ENCODE peak calls at places on chromosome 9, in five cellular contexts. I, P, L, N and G are unnamed samples.

GRCh38 chr9:127808347-127809001 is 5.8 kb downstream of the FPGS start:
- DNase-seq in I (no peak), P (no peak), L (no peak), N (no peak), G (no peak)

GRCh38 chr9:14343236-14343947 is 29.5 kb upstream of the NFIB start:
- DNase-seq in I (no peak), P (no peak), L (no peak), N (no peak), G (no peak)

GRCh38 chr9:135101486-135101885 is 14.0 kb downstream of the OLFM1 start:
- DNase-seq in I (no peak), P (no peak), L (no peak), N (no peak), G (no peak)

GRCh38 chr9:84379740-84380139 is 39.2 kb upstream of the SLC28A3 start:
- DNase-seq in I (no peak), P (no peak), L (no peak), N (no peak), G (no peak)

GRCh38 chr9:85927077-85927476 is 13.9 kb upstream of the NAA35 start:
- DNase-seq in I (no peak), P (no peak), L (no peak), N (no peak), G (no peak)

GRCh38 chr9:95091574-95091970 is 225.9 kb downstream of the FANCC start:
- DNase-seq in I (peak), P (no peak), L (no peak), N (no peak), G (no peak)

GRCh38 chr9:126554292-126554691 is 59.4 kb upstream of the LMX1B start:
- DNase-seq in I (no peak), P (no peak), L (no peak), N (no peak), G (no peak)

GRCh38 chr9:97518909-97519307 is 17.4 kb downstream of the TMOD1 start:
- DNase-seq in I (peak), P (no peak), L (peak), N (no peak), G (no peak)

GRCh38 chr9:115849679-115850412 is 303.7 kb upstream of the PAPPA start:
- DNase-seq in I (no peak), P (no peak), L (no peak), N (no peak), G (no peak)

GRCh38 chr9:137286980-137287383 is 9.5 kb downstream of the TOR4A start:
- DNase-seq in I (peak), P (no peak), L (no peak), N (no peak), G (peak)

GRCh38 chr9:113176748-113177147 is 25.9 kb downstream of the SLC31A2 start:
- DNase-seq in I (no peak), P (no peak), L (no peak), N (no peak), G (no peak)

GRCh38 chr9:6024035-6024554 is 8.7 kb upstream of the RANBP6 start:
- DNase-seq in I (peak), P (no peak), L (no peak), N (no peak), G (peak)

GRCh38 chr9:137311171-137311970 is 9.3 kb upstream of the NRARP start:
- DNase-seq in I (peak), P (no peak), L (no peak), N (no peak), G (no peak)

GRCh38 chr9:125785187-125785840 is 38.1 kb downstream of the PBX3 start:
- DNase-seq in I (no peak), P (peak), L (no peak), N (no peak), G (no peak)

GRCh38 chr9:131837316-131837715 is 97.4 kb upstream of the RAPGEF1 start:
- DNase-seq in I (peak), P (no peak), L (no peak), N (no peak), G (no peak)

GRCh38 chr9:120985759-120986353 is 59.3 kb upstream of the TRAF1 start:
- DNase-seq in I (peak), P (no peak), L (no peak), N (no peak), G (peak)

GRCh38 chr9:899440-900184 is 58.1 kb downstream of the DMRT1 start:
- DNase-seq in I (no peak), P (no peak), L (no peak), N (no peak), G (peak)

GRCh38 chr9:81372628-81373191 is 316.6 kb downstream of the TLE1 start:
- DNase-seq in I (no peak), P (no peak), L (peak), N (no peak), G (no peak)

GRCh38 chr9:121916008-121916407 is 177.1 kb downstream of the TTLL11 start:
- DNase-seq in I (no peak), P (no peak), L (no peak), N (no peak), G (no peak)

GRCh38 chr9:135051316-135052038 is 36.0 kb upstream of the OLFM1 start:
- DNase-seq in I (no peak), P (no peak), L (no peak), N (no peak), G (no peak)

GRCh38 chr9:69204869-69205268 is 30.8 kb downstream of the TJP2 start:
- DNase-seq in I (no peak), P (no peak), L (no peak), N (no peak), G (no peak)

GRCh38 chr9:81879501-81879916 is 48.7 kb upstream of the SPATA31D4 start:
- DNase-seq in I (no peak), P (no peak), L (no peak), N (no peak), G (no peak)

GRCh38 chr9:116899337-116900006 is 212.4 kb downstream of the TRIM32 start:
- DNase-seq in I (no peak), P (no peak), L (no peak), N (no peak), G (no peak)

GRCh38 chr9:126615251-126615790 is 1.6 kb downstream of the LMX1B start:
- DNase-seq in I (no peak), P (no peak), L (no peak), N (no peak), G (no peak)

GRCh38 chr9:89711866-89712265 is 107.1 kb downstream of the GADD45G start:
- DNase-seq in I (no peak), P (no peak), L (no peak), N (no peak), G (no peak)

GRCh38 chr9:20340161-20340861 is 282.0 kb downstream of the MLLT3 start:
- DNase-seq in I (no peak), P (no peak), L (no peak), N (no peak), G (no peak)

GRCh38 chr9:129206921-129207320 is 28.9 kb upstream of the IER5L start:
- DNase-seq in I (no peak), P (no peak), L (no peak), N (no peak), G (no peak)

GRCh38 chr9:37437616-37438015 is 15.1 kb downstream of the GRHPR start:
- DNase-seq in I (no peak), P (no peak), L (no peak), N (no peak), G (no peak)